ENCODE peak calls at places on chromosomes 12 and 14, in seven cellular contexts. V is pancreas, A is cardiac muscle cell, J is foreskin fibroblast, C is body of pancreas, Z is Peyer's patch, B is GM23338. P is an unnamed sample.

GRCh38 chr12:125065753-125066570 is 727 bp downstream of the AACS start:
- DNase-seq in V (peak; percentile 65), A (no peak), J (no peak), C (no peak), Z (no peak), B (no peak), P (peak; percentile 11)

GRCh38 chr12:125193798-125194562 is 128.7 kb downstream of the AACS start:
- DNase-seq in V (no peak), A (no peak), J (peak; percentile 80), C (no peak), Z (no peak), B (peak; percentile 54), P (no peak)

GRCh38 chr14:104892517-104893434 is 27.7 kb downstream of the CEP170B start:
- DNase-seq in V (peak; percentile 80), A (no peak), J (no peak), C (no peak), Z (no peak), B (no peak), P (peak; percentile 2)

GRCh38 chr12:46921048-46921753 is 95.4 kb upstream of the SLC38A4 start:
- DNase-seq in V (no peak), A (peak; percentile 37), J (peak; percentile 70), C (no peak), Z (no peak), B (no peak), P (no peak)

GRCh38 chr12:98453070-98453469 is 62.3 kb upstream of the TMPO start:
- DNase-seq in V (no peak), A (no peak), J (no peak), C (no peak), Z (no peak), B (no peak), P (no peak)

GRCh38 chr14:55711171-55711811 is 131.3 kb downstream of the KTN1 start:
- DNase-seq in V (no peak), A (peak; percentile 64), J (peak; percentile 87), C (no peak), Z (no peak), B (no peak), P (no peak)

GRCh38 chr14:20690848-20691640 is 2.5 kb downstream of the ANG start:
- DNase-seq in V (no peak), A (peak; percentile 84), J (peak; percentile 81), C (peak; percentile 69), Z (no peak), B (peak; percentile 80), P (peak; percentile 80)

GRCh38 chr12:112992541-112993398 is 14.5 kb downstream of the OAS2 start:
- DNase-seq in V (no peak), A (peak; percentile 82), J (peak; percentile 75), C (peak; percentile 52), Z (no peak), B (peak; percentile 84), P (no peak)

GRCh38 chr12:20212036-20212435 is 156.3 kb upstream of the PDE3A start:
- DNase-seq in V (no peak), A (peak; percentile 72), J (peak; percentile 42), C (no peak), Z (no peak), B (no peak), P (no peak)

GRCh38 chr14:69052181-69052601 is 73.1 kb upstream of the ACTN1 start:
- DNase-seq in V (no peak), A (peak; percentile 70), J (no peak), C (no peak), Z (no peak), B (no peak), P (no peak)

GRCh38 chr14:33455998-33456397 is 494.9 kb downstream of the EGLN3 start:
- DNase-seq in V (no peak), A (no peak), J (peak; percentile 33), C (no peak), Z (no peak), B (no peak), P (no peak)

GRCh38 chr14:71290301-71290700 is 383.0 kb downstream of the PCNX1 start:
- DNase-seq in V (no peak), A (no peak), J (no peak), C (no peak), Z (no peak), B (peak; percentile 17), P (no peak)

GRCh38 chr12:123268850-123269249 is 2.8 kb downstream of the CDK2AP1 start:
- DNase-seq in V (no peak), A (no peak), J (no peak), C (no peak), Z (no peak), B (no peak), P (no peak)

GRCh38 chr14:25090716-25091454 is 40.9 kb upstream of the STXBP6 start:
- DNase-seq in V (no peak), A (peak; percentile 73), J (peak; percentile 78), C (peak; percentile 84), Z (no peak), B (peak; percentile 54), P (no peak)

GRCh38 chr12:94516985-94517384 is 57.3 kb upstream of the CEP83 start:
- DNase-seq in V (no peak), A (peak; percentile 50), J (peak; percentile 30), C (no peak), Z (no peak), B (no peak), P (no peak)

GRCh38 chr12:102462803-102463499 is 17.4 kb downstream of the IGF1 start:
- DNase-seq in V (no peak), A (peak; percentile 53), J (peak; percentile 35), C (no peak), Z (no peak), B (no peak), P (no peak)

GRCh38 chr14:50619569-50620141 is 48.5 kb downstream of the SAV1 start:
- DNase-seq in V (no peak), A (peak; percentile 69), J (peak; percentile 68), C (no peak), Z (no peak), B (peak; percentile 60), P (no peak)

GRCh38 chr14:37593496-37594237 is 1.4 kb downstream of the FOXA1 start:
- DNase-seq in V (no peak), A (no peak), J (no peak), C (no peak), Z (no peak), B (no peak), P (no peak)

GRCh38 chr12:124174406-124174805 is 120.5 kb upstream of the RFLNA start:
- DNase-seq in V (no peak), A (peak; percentile 58), J (peak; percentile 98), C (no peak), Z (no peak), B (no peak), P (no peak)

GRCh38 chr14:93032301-93032929 is 83.3 kb downstream of the ITPK1 start:
- DNase-seq in V (no peak), A (no peak), J (peak; percentile 53), C (no peak), Z (no peak), B (no peak), P (no peak)

GRCh38 chr12:2893007-2893406 is 2.3 kb downstream of the TULP3 start:
- DNase-seq in V (no peak), A (peak; percentile 80), J (peak; percentile 94), C (no peak), Z (no peak), B (no peak), P (no peak)

GRCh38 chr14:53055003-53055402 is 98.1 kb downstream of the DDHD1 start:
- DNase-seq in V (no peak), A (peak; percentile 73), J (peak; percentile 81), C (no peak), Z (no peak), B (peak; percentile 73), P (no peak)

GRCh38 chr12:81500788-81501187 is 258.4 kb downstream of the PPFIA2 start:
- DNase-seq in V (no peak), A (no peak), J (no peak), C (no peak), Z (no peak), B (no peak), P (no peak)

GRCh38 chr12:96397756-96398421 is 2.4 kb downstream of the CDK17 start:
- DNase-seq in V (no peak), A (peak; percentile 30), J (no peak), C (no peak), Z (no peak), B (no peak), P (no peak)

GRCh38 chr12:56115329-56115728 is 1.1 kb upstream of the RPL41 start:
- DNase-seq in V (no peak), A (peak; percentile 57), J (peak; percentile 66), C (peak; percentile 42), Z (no peak), B (peak; percentile 42), P (peak; percentile 47)

GRCh38 chr14:75123991-75124390 is 2.9 kb downstream of the NEK9 start:
- DNase-seq in V (no peak), A (peak; percentile 81), J (peak; percentile 58), C (no peak), Z (no peak), B (no peak), P (no peak)

GRCh38 chr14:23665302-23666016 is 29.3 kb downstream of the DHRS2 start:
- DNase-seq in V (no peak), A (no peak), J (peak; percentile 15), C (no peak), Z (no peak), B (no peak), P (no peak)
- TF ChIP-seq CTCF in V (no peak), A (no peak), J (no peak), C (no peak), Z (no peak), B (no peak), P (no peak)

DNA sequence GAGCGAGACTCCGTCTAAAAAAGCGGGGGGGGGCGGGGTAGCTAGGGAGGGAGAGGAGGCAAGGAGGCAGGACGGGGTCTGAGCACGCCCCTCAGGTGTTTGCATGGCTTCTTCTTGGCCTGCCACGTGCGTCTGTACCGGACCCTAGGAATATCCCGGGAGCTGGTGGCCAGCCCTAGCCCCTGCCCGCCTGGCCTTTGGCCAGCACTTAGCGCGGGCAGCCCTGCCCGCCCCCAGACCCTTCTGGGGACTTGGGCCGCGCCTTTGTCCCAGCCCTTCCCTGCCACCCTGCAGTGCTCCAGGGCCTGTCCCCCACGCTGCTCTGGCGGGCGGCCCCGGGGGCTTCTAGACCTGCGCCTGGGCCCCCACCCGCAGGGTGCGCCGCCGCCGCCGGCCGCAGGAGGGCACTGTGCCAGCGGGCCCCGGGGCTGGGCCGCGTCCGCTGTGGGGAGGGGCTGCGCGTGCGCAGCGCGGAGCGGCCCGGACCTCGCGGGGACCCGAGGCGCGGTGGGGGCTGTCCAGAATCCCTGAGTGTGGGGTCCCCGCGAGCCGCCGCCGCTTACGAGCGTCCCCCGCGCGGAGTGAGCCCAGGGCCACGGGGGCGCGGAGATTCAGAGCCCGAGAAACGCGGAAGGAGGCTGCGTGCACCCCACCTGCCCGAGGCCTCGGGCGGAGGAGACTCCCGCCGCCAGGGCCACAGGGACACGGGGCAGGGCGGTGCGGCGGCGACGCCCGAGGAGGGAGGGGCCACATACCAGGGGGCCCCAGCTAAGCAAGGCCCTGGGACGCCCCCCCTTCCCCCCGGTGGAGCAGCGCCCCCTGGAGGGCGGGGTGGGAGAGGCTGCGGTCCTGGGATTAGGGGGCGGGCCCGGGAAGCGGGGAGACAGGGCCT is 21.0 kb downstream of the SLC25A29 start:
- DNase-seq in V (peak; percentile 87), A (peak; percentile 64), J (peak; percentile 84), C (peak; percentile 79), Z (peak; percentile 83), B (peak; percentile 85), P (peak; percentile 73)
- H3K4me3 ChIP-seq in V (peak overlapping the region; percentile 66), A (peak overlapping the region; percentile 38), J (peak overlapping the region; percentile 66), C (peak overlapping the region; percentile 99), Z (peak overlapping the region; percentile 88), B (peak overlapping the region; percentile 70), P (peak overlapping the region; percentile 39)

GRCh38 chr14:32396874-32397273 is 67.8 kb downstream of the AKAP6 start:
- DNase-seq in V (no peak), A (no peak), J (no peak), C (no peak), Z (no peak), B (no peak), P (no peak)
- TF ChIP-seq CTCF in V (no peak), A (no peak), J (no peak), C (no peak), Z (no peak), B (no peak), P (no peak)

GRCh38 chr12:50639721-50640120 is 124.2 kb upstream of the ATF1 start:
- DNase-seq in V (no peak), A (no peak), J (no peak), C (no peak), Z (no peak), B (no peak), P (no peak)
- H3K4me3 ChIP-seq in V (no peak overlapping the region), A (no peak overlapping the region), J (no peak overlapping the region), C (no peak overlapping the region), Z (no peak overlapping the region), B (no peak overlapping the region), P (no peak overlapping the region)